ENCODE peak calls at places on chromosomes 2 and 18, in nine cellular contexts. G is body of pancreas, X is uterus, I is GM12892, U is adrenal gland, W is Peyer's patch, O is A549, F is heart left ventricle, N is transverse colon. B is an unnamed sample.

GRCh38 chr18:57527479-57528237 is 58.8 kb downstream of the FECH start:
- DNase-seq in G (no peak), W (no peak), N (no peak), F (no peak), I (no peak), X (no peak), O (no peak), U (peak; percentile 4), B (no peak)

GRCh38 chr18:76480913-76481312 is 14.1 kb downstream of the ZNF516 start:
- DNase-seq in N (no peak), I (no peak), O (peak; percentile 19), X (no peak), F (no peak), W (no peak), G (no peak), U (peak; percentile 30), B (no peak)

GRCh38 chr2:68909793-68910674 is 38.8 kb upstream of the BMP10 start:
- DNase-seq in N (peak; percentile 81), I (peak; percentile 27), O (peak; percentile 60), G (peak; percentile 73), F (no peak), U (peak; percentile 86), X (peak; percentile 76), W (peak; percentile 93), B (peak; percentile 73)

GRCh38 chr18:58015045-58015444 is 29.0 kb upstream of the NEDD4L start:
- DNase-seq in I (peak; percentile 38), F (no peak), U (peak; percentile 3), N (peak; percentile 24), O (no peak), G (no peak), W (peak; percentile 69), X (no peak), B (no peak)

GRCh38 chr2:189681903-189682302 is 7.4 kb downstream of the ANKAR start:
- DNase-seq in U (no peak), I (no peak), X (no peak), N (no peak), W (no peak), F (no peak), O (no peak), G (no peak), B (no peak)

GRCh38 chr2:12642332-12642731 is 74.4 kb upstream of the TRIB2 start:
- DNase-seq in O (no peak), U (no peak), X (no peak), I (no peak), F (no peak), W (no peak), G (no peak), N (no peak), B (no peak)

GRCh38 chr2:228318218-228318617 is 136.7 kb upstream of the SPHKAP start:
- DNase-seq in W (no peak), N (peak; percentile 11), I (no peak), X (no peak), O (peak; percentile 1), G (peak; percentile 56), F (no peak), U (peak; percentile 70), B (peak; percentile 27)

GRCh38 chr18:44320619-44321460 is 359.8 kb upstream of the SETBP1 start:
- DNase-seq in G (no peak), W (no peak), N (no peak), U (no peak), X (no peak), O (no peak), F (no peak), I (no peak), B (no peak)

GRCh38 chr2:230321031-230321430 is 6.0 kb upstream of the SP140L start:
- DNase-seq in N (no peak), O (no peak), I (no peak), X (no peak), U (no peak), F (no peak), W (no peak), G (no peak), B (no peak)

GRCh38 chr2:230322561-230323384 is 4.2 kb upstream of the SP140L start:
- DNase-seq in I (no peak), N (no peak), F (no peak), X (no peak), G (no peak), U (no peak), W (no peak), O (no peak), B (no peak)

GRCh38 chr2:230324503-230324902 is 2.5 kb upstream of the SP140L start:
- DNase-seq in W (no peak), G (no peak), O (no peak), X (no peak), I (no peak), N (no peak), U (no peak), F (no peak), B (no peak)

GRCh38 chr2:230325316-230326243 is 1.4 kb upstream of the SP140L start:
- DNase-seq in W (no peak), N (no peak), U (no peak), O (no peak), I (no peak), G (no peak), X (no peak), F (no peak), B (no peak)

GRCh38 chr2:230323385-230324106 is 3.4 kb upstream of the SP140L start:
- DNase-seq in X (no peak), U (no peak), N (no peak), G (no peak), W (no peak), I (no peak), F (no peak), O (peak; percentile 58), B (peak; percentile 22)
- TF ChIP-seq POLR2A in X (no peak), U (no peak), N (no peak), G (no peak), W (no peak), I (no peak), F (no peak), O (no peak), B (no peak)

GRCh38 chr2:74505448-74506246 is 1.8 kb downstream of the PCGF1 start:
- DNase-seq in U (no peak), X (no peak), N (no peak), W (no peak), F (no peak), I (no peak), O (no peak), G (no peak), B (no peak)

GRCh38 chr2:74507926-74508520 is 528 bp upstream of the PCGF1 start:
- DNase-seq in U (no peak), O (no peak), X (no peak), W (peak; percentile 70), F (no peak), N (peak; percentile 55), G (no peak), I (no peak), B (no peak)

GRCh38 chr2:74504591-74504990 is 2.9 kb downstream of the PCGF1 start:
- DNase-seq in W (no peak), U (no peak), F (no peak), I (no peak), O (no peak), X (no peak), G (no peak), N (no peak), B (no peak)

GRCh38 chr2:74510272-74510671 is 2.8 kb upstream of the PCGF1 start:
- DNase-seq in U (no peak), W (no peak), G (no peak), N (no peak), F (no peak), O (no peak), I (no peak), X (no peak), B (no peak)

DNA sequence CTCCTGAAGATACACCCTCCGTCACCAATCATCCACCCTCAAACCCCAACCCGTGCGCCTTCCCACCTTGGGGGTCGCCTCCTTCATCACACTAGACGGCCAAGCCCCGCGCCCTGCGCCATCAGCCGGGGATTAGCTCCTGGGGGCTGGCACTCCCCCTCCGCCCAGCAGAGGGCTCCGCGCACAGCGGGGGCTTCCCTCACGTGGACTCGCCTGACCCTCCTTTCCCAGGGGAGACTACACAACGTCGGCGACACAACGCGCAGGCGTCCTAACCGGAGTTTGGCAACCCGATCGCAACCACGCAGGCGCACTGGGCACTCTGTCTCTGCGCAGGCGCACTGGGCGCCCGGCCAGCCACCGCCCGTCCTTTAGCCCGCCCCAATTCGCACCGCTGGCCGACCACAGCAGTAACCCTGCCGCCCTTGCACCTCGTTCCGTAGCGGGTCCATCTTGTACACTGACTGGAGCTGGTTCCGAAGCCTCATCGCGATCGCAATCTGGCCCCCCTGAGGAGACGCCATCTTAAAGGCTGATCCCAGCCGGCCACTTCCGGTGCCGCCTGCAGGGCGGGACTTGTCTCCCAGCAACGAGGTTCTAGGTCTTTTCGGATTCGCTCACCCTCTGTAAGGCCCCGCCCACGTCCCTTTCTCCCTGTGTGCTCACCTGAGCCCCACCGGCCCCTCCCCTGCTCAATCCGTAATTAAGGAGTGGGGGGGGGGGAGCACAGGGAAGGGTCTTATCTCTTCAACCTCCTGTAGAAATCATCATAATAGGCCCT is at the start of gene PCGF1:
- DNase-seq in O (peak; percentile 97), F (peak; percentile 99), G (peak; percentile 100), X (peak; percentile 100), W (peak; percentile 100), N (peak; percentile 100), U (peak; percentile 99), I (peak; percentile 93), B (peak; percentile 96)
- TF ChIP-seq POLR2A in O (peak; percentile 77), F (no peak), G (peak; percentile 81), X (peak; percentile 60), W (peak; percentile 36), N (peak; percentile 75), U (peak; percentile 33), I (peak; percentile 87), B (peak; percentile 46)

GRCh38 chr18:33746261-33746660 is 168.2 kb downstream of the ASXL3 start:
- DNase-seq in N (no peak), F (no peak), X (no peak), U (no peak), O (no peak), I (no peak), W (no peak), G (no peak), B (no peak)

GRCh38 chr18:33744032-33744697 is 166.1 kb downstream of the ASXL3 start:
- DNase-seq in G (no peak), O (no peak), N (peak; percentile 14), X (no peak), U (no peak), W (no peak), F (no peak), I (no peak), B (no peak)

GRCh38 chr18:33751613-33752221 is 173.7 kb downstream of the ASXL3 start:
- DNase-seq in U (no peak), X (no peak), I (no peak), F (no peak), G (no peak), O (no peak), N (no peak), W (no peak), B (no peak)

GRCh38 chr18:33745396-33745795 is 167.4 kb downstream of the ASXL3 start:
- DNase-seq in W (peak; percentile 22), G (no peak), X (no peak), O (no peak), N (no peak), F (no peak), I (no peak), U (no peak), B (no peak)

DNA sequence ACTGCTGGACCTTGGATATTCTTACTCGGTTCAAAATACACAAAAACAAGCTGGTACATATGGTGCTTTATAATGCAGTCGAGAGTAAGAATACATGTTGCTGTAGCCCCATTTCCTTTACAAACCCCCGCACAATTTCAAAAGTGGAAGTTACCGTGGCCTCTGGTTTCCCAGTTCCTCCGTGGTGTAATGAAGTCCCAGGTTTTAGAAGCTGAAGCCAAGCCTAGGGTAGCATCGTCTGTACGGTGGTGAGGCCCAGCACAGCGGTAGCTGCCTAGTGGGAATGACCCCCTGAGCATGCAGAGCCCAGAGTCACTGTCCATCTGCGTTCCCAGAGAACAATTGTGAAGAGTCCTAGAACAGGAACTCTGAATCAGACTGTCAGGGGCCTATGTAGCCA is 171.8 kb downstream of the ASXL3 start:
- DNase-seq in N (no peak), I (no peak), F (no peak), G (no peak), X (no peak), U (no peak), W (no peak), O (no peak), B (no peak)
- TF ChIP-seq POLR2A in N (no peak), I (no peak), F (no peak), G (no peak), X (no peak), U (no peak), W (no peak), O (no peak), B (no peak)

DNA sequence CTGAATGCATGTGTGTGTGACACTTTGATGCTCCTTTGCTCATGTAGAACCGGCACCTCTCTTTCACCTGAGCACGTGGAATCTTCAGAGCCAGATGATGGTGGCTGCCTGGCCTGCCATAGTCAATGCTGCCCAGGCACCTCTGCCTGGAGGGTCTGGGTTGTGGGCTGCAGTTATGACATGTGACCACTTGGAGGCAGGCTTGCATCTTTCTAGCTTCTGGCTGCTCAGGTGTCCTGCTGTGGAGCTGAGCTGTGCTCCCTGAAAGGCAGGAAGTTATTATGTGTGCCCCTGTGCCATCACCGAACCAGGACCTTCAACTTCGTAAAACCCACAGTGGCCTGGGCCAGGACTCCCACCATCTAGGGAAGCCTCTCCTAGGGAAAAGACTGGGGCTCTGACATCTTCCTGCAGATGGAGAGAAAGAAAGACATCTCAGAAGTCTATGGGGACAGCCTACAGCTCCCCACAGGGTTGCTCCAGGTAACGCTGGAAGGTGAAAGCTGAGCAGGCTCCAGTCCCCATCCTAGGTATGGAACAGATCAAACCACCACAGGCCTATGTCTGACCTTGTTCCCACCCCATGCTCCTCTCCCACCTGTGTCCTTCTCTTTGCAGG is 30.2 kb downstream of the PSD4 start:
- DNase-seq in G (peak; percentile 76), X (peak; percentile 42), W (peak; percentile 91), U (peak; percentile 85), I (peak; percentile 71), N (peak; percentile 83), O (peak; percentile 82), F (no peak), B (peak; percentile 72)
- TF ChIP-seq POLR2A in G (peak; percentile 17), X (no peak), W (no peak), U (peak; percentile 12), I (peak; percentile 58), N (no peak), O (no peak), F (no peak), B (no peak)